ENCODE peak calls at places on chromosomes 7 and 10, in seven cellular contexts. One of them, this sample, is unnamed.

GRCh38 chr10:17831896-17832295 is 22.7 kb downstream of the MRC1 start:
- DNase-seq in H7: no peak
- DNase-seq in fibroblast of lung: no peak
- DNase-seq in bronchial epithelial cell: no peak
- DNase-seq in pancreas: no peak
- DNase-seq in kidney: no peak
- DNase-seq in neuronal stem cell: no peak
- DNase-seq in this sample: no peak

GRCh38 chr10:133528845-133529575 is 1.8 kb downstream of the CYP2E1 start:
- DNase-seq in H7: peak; percentile 15
- DNase-seq in fibroblast of lung: peak; percentile 28
- DNase-seq in bronchial epithelial cell: no peak
- DNase-seq in pancreas: peak; percentile 22
- DNase-seq in kidney: peak; percentile 68
- DNase-seq in neuronal stem cell: no peak
- DNase-seq in this sample: peak; percentile 17

GRCh38 chr10:72375173-72375572 is 20.5 kb upstream of the DNAJB12 start:
- DNase-seq in H7: peak; percentile 46
- DNase-seq in fibroblast of lung: peak; percentile 41
- DNase-seq in bronchial epithelial cell: no peak
- DNase-seq in pancreas: no peak
- DNase-seq in kidney: no peak
- DNase-seq in neuronal stem cell: no peak
- DNase-seq in this sample: peak; percentile 24

GRCh38 chr7:32298403-32299132 is 191.6 kb downstream of the LSM5 start:
- DNase-seq in H7: peak; percentile 84
- DNase-seq in fibroblast of lung: no peak
- DNase-seq in bronchial epithelial cell: no peak
- DNase-seq in pancreas: no peak
- DNase-seq in kidney: peak; percentile 71
- DNase-seq in neuronal stem cell: peak; percentile 35
- DNase-seq in this sample: no peak

GRCh38 chr7:33050425-33051318 is 11.9 kb downstream of the NT5C3A start:
- DNase-seq in H7: peak; percentile 13
- DNase-seq in fibroblast of lung: peak; percentile 41
- DNase-seq in bronchial epithelial cell: peak; percentile 65
- DNase-seq in pancreas: no peak
- DNase-seq in kidney: no peak
- DNase-seq in neuronal stem cell: no peak
- DNase-seq in this sample: peak; percentile 54

GRCh38 chr10:63273575-63273974 is 140.4 kb downstream of the NRBF2 start:
- DNase-seq in H7: no peak
- DNase-seq in fibroblast of lung: no peak
- DNase-seq in bronchial epithelial cell: peak; percentile 42
- DNase-seq in pancreas: no peak
- DNase-seq in kidney: no peak
- DNase-seq in neuronal stem cell: no peak
- DNase-seq in this sample: no peak

GRCh38 chr10:68402271-68402670 is 4.8 kb downstream of the RUFY2 start:
- DNase-seq in H7: no peak
- DNase-seq in fibroblast of lung: peak; percentile 12
- DNase-seq in bronchial epithelial cell: no peak
- DNase-seq in pancreas: no peak
- DNase-seq in kidney: no peak
- DNase-seq in neuronal stem cell: no peak
- DNase-seq in this sample: no peak

GRCh38 chr10:19097151-19097550 is 48.5 kb downstream of the MALRD1 start:
- DNase-seq in H7: no peak
- DNase-seq in fibroblast of lung: peak; percentile 77
- DNase-seq in bronchial epithelial cell: no peak
- DNase-seq in pancreas: no peak
- DNase-seq in kidney: no peak
- DNase-seq in neuronal stem cell: no peak
- DNase-seq in this sample: no peak

GRCh38 chr10:122525788-122526187 is 34.8 kb upstream of the DMBT1 start:
- DNase-seq in H7: peak; percentile 72
- DNase-seq in fibroblast of lung: no peak
- DNase-seq in bronchial epithelial cell: peak; percentile 15
- DNase-seq in pancreas: no peak
- DNase-seq in kidney: no peak
- DNase-seq in neuronal stem cell: no peak
- DNase-seq in this sample: no peak

GRCh38 chr10:31942435-31942834 is 13.8 kb upstream of the ARHGAP12 start:
- DNase-seq in H7: no peak
- DNase-seq in fibroblast of lung: no peak
- DNase-seq in bronchial epithelial cell: no peak
- DNase-seq in pancreas: no peak
- DNase-seq in kidney: no peak
- DNase-seq in neuronal stem cell: no peak
- DNase-seq in this sample: no peak

DNA sequence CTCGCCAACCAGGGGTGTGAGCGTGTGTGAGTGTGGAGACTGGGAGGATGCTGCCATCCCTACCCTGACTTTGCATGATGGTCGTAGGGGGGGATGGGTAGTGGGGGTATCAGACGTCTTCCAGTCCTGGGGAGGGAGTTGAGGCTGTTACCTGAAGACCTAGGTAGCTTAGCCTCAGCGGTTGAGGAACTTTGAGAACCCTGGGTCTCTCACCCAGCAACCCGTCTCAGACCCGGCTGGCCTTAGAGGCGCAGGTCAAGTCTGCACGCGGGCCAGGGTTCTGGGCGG is 2.7 kb downstream of the SLC4A2 start:
- DNase-seq in H7: no peak
- DNase-seq in fibroblast of lung: no peak
- DNase-seq in bronchial epithelial cell: no peak
- DNase-seq in pancreas: no peak
- DNase-seq in kidney: no peak
- DNase-seq in neuronal stem cell: no peak
- DNase-seq in this sample: no peak
- H3K4me3 ChIP-seq in H7: peak overlapping the region; percentile 28
- H3K4me3 ChIP-seq in fibroblast of lung: no peak overlapping the region
- H3K4me3 ChIP-seq in bronchial epithelial cell: no peak overlapping the region
- H3K4me3 ChIP-seq in pancreas: no peak overlapping the region
- H3K4me3 ChIP-seq in kidney: no peak overlapping the region
- H3K4me3 ChIP-seq in neuronal stem cell: no peak overlapping the region
- H3K4me3 ChIP-seq in this sample: peak overlapping the region; percentile 9

DNA sequence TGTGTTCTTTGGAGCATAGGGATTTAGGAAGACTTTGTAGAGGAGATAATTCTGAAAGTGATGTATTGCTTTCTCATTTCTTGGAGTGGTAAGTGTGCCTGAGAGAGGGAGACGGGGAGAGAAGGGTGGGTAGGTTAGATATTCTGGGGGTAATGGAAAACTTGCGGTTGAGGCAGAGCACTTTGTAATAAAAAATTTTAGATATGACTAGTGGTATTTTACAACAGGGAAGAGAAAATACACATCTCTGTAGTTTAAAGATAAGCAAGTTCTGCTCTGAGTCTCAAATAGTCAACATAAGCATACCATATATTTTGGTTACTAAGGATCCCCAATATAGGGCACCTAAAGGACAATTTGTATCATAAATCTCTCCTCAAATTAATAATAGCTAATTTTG is 6.6 kb downstream of the VPS50 start:
- DNase-seq in H7: no peak
- DNase-seq in fibroblast of lung: no peak
- DNase-seq in bronchial epithelial cell: no peak
- DNase-seq in pancreas: no peak
- DNase-seq in kidney: no peak
- DNase-seq in neuronal stem cell: no peak
- DNase-seq in this sample: no peak
- H3K4me3 ChIP-seq in H7: no peak overlapping the region
- H3K4me3 ChIP-seq in fibroblast of lung: no peak overlapping the region
- H3K4me3 ChIP-seq in bronchial epithelial cell: no peak overlapping the region
- H3K4me3 ChIP-seq in pancreas: no peak overlapping the region
- H3K4me3 ChIP-seq in kidney: peak overlapping the region; percentile 3
- H3K4me3 ChIP-seq in neuronal stem cell: no peak overlapping the region
- H3K4me3 ChIP-seq in this sample: no peak overlapping the region

GRCh38 chr7:159098424-159098786 is 46.3 kb downstream of the VIPR2 start:
- DNase-seq in H7: peak; percentile 44
- DNase-seq in fibroblast of lung: no peak
- DNase-seq in bronchial epithelial cell: no peak
- DNase-seq in pancreas: no peak
- DNase-seq in kidney: peak; percentile 52
- DNase-seq in neuronal stem cell: no peak
- DNase-seq in this sample: no peak

GRCh38 chr7:159095979-159096411 is 48.7 kb downstream of the VIPR2 start:
- DNase-seq in H7: peak; percentile 46
- DNase-seq in fibroblast of lung: no peak
- DNase-seq in bronchial epithelial cell: no peak
- DNase-seq in pancreas: peak; percentile 5
- DNase-seq in kidney: no peak
- DNase-seq in neuronal stem cell: no peak
- DNase-seq in this sample: no peak

GRCh38 chr7:159094919-159095915 is 49.5 kb downstream of the VIPR2 start:
- DNase-seq in H7: no peak
- DNase-seq in fibroblast of lung: no peak
- DNase-seq in bronchial epithelial cell: no peak
- DNase-seq in pancreas: no peak
- DNase-seq in kidney: no peak
- DNase-seq in neuronal stem cell: no peak
- DNase-seq in this sample: no peak

GRCh38 chr7:159097661-159098423 is 46.8 kb downstream of the VIPR2 start:
- DNase-seq in H7: peak; percentile 58
- DNase-seq in fibroblast of lung: no peak
- DNase-seq in bronchial epithelial cell: no peak
- DNase-seq in pancreas: peak; percentile 7
- DNase-seq in kidney: peak; percentile 52
- DNase-seq in neuronal stem cell: peak; percentile 24
- DNase-seq in this sample: no peak

DNA sequence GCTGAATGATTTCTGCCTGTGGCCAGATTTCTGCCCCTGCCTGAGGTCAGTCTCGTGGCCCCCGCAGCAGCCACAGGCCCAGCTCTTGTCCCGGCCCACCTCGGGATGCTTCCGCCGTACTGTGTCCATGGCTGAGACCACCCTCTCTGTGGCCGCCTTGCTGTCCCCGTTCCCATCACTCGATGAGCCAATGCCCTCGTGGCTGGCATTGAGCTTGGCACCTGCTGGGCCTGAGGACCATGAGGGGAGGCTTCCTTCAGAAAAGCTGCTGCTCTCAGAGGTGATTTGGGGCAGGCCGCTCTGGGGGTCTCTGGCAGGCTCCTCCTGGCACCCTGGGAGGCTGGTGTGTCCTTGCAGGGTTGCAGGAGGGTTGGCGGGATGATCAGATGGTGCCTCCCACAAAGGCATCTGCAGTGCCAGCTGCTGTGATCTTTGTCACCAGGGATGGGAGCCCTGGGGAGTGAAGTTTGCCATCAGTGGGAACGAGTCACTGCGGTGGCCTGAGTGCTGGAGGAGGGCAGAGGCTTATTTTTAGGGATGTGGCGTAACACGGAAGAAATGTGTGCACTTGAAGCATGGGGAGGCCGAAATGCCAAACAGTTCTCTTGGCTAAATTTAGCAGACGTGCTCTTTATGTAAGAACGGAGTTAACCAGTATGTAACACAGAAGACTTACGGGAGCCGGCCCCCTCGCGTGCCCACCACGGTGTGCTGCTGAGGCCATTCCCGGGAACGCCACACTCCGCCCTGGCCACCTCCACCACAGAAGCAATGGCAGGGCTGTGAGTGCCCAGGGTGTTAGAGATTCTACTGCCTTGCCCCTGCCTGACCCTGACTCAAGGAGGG is 47.7 kb downstream of the VIPR2 start:
- DNase-seq in H7: peak; percentile 49
- DNase-seq in fibroblast of lung: no peak
- DNase-seq in bronchial epithelial cell: no peak
- DNase-seq in pancreas: peak; percentile 7
- DNase-seq in kidney: no peak
- DNase-seq in neuronal stem cell: no peak
- DNase-seq in this sample: no peak
- H3K4me3 ChIP-seq in H7: no peak overlapping the region
- H3K4me3 ChIP-seq in fibroblast of lung: no peak overlapping the region
- H3K4me3 ChIP-seq in bronchial epithelial cell: no peak overlapping the region
- H3K4me3 ChIP-seq in pancreas: no peak overlapping the region
- H3K4me3 ChIP-seq in kidney: no peak overlapping the region
- H3K4me3 ChIP-seq in neuronal stem cell: no peak overlapping the region
- H3K4me3 ChIP-seq in this sample: no peak overlapping the region

GRCh38 chr10:128047991-128048826 is 78.0 kb downstream of the MKI67 start:
- DNase-seq in H7: no peak
- DNase-seq in fibroblast of lung: peak; percentile 64
- DNase-seq in bronchial epithelial cell: peak; percentile 90
- DNase-seq in pancreas: no peak
- DNase-seq in kidney: peak; percentile 63
- DNase-seq in neuronal stem cell: no peak
- DNase-seq in this sample: no peak
- H3K4me3 ChIP-seq in H7: no peak overlapping the region
- H3K4me3 ChIP-seq in fibroblast of lung: no peak overlapping the region
- H3K4me3 ChIP-seq in bronchial epithelial cell: peak overlapping the region; percentile 66
- H3K4me3 ChIP-seq in pancreas: no peak overlapping the region
- H3K4me3 ChIP-seq in kidney: peak overlapping the region; percentile 56
- H3K4me3 ChIP-seq in neuronal stem cell: no peak overlapping the region
- H3K4me3 ChIP-seq in this sample: no peak overlapping the region

DNA sequence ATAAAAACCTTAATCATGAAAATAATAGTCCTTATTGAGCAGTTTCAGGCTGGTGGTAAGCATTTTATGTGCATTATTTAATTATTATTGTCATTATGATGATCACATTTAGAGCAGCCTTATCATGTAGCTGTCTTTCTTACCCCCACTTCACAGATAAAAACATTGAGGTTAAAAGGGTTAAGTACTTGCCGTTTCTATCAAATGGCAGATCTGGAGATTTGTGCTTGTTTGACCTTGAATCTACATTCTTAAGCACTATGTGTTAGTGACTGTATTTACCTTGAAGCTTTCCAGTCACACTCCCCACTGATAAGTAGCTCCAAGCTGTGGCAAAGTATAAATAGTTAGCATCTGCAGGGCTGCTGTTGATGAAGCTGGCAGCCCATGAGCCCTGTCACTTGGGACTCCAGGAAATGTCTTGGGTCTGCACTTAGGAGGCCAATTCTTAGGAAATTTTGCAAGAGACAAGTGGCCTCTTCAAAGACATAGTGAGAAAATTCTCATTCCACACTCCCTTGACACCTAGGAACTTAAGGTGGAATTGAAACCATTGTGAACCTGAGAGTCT is 116.8 kb upstream of the AGR3 start:
- DNase-seq in H7: no peak
- DNase-seq in fibroblast of lung: no peak
- DNase-seq in bronchial epithelial cell: no peak
- DNase-seq in pancreas: no peak
- DNase-seq in kidney: no peak
- DNase-seq in neuronal stem cell: no peak
- DNase-seq in this sample: no peak
- H3K4me3 ChIP-seq in H7: no peak overlapping the region
- H3K4me3 ChIP-seq in fibroblast of lung: no peak overlapping the region
- H3K4me3 ChIP-seq in bronchial epithelial cell: no peak overlapping the region
- H3K4me3 ChIP-seq in pancreas: no peak overlapping the region
- H3K4me3 ChIP-seq in kidney: no peak overlapping the region
- H3K4me3 ChIP-seq in neuronal stem cell: no peak overlapping the region
- H3K4me3 ChIP-seq in this sample: no peak overlapping the region

DNA sequence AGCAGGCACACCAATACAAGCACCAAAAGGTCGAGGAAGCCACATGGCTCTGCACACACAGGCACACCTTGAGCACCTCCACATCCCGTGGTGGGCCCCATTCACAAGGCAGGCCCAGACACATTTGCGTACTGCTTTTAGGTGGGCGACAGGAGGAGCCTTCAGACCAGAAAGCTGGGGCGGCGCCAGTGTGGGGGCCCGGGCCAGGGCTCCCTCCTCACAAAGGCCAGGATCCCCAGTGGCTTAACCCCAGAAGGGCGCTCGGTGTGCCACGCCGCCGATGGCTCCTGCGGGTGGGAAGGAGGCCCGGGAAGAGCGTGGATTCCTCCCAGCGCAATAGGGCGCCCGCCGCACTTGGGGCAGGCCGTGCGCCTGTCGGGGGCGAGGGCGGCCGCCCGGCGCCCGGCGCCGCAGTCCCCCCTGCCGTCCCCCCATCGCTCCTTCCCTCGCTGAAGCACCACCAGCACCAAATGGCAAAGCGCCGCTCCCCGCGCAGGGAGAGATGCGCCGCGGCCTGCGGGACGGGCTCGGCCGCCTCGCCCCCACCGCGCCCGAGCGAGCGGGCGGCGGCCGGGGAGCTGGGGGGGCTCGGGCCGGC is 2.9 kb upstream of the SMARCD3 start:
- DNase-seq in H7: no peak
- DNase-seq in fibroblast of lung: peak; percentile 79
- DNase-seq in bronchial epithelial cell: peak; percentile 8
- DNase-seq in pancreas: peak; percentile 60
- DNase-seq in kidney: peak; percentile 88
- DNase-seq in neuronal stem cell: peak; percentile 23
- DNase-seq in this sample: peak; percentile 68
- H3K4me3 ChIP-seq in H7: peak overlapping the region; percentile 52
- H3K4me3 ChIP-seq in fibroblast of lung: no peak overlapping the region
- H3K4me3 ChIP-seq in bronchial epithelial cell: peak overlapping the region; percentile 52
- H3K4me3 ChIP-seq in pancreas: peak overlapping the region; percentile 18
- H3K4me3 ChIP-seq in kidney: no peak overlapping the region
- H3K4me3 ChIP-seq in neuronal stem cell: peak overlapping the region; percentile 81
- H3K4me3 ChIP-seq in this sample: peak overlapping the region; percentile 56